ENCODE peak calls at places on chromosomes 13 and 19, in nine cellular contexts. One of them, this sample, is unnamed.

GRCh38 chr13:29946093-29946492 is 95.7 kb upstream of the UBL3 start:
- DNase-seq in cardiac fibroblast: no peak
- DNase-seq in vagina: no peak
- DNase-seq in tibial nerve: no peak
- DNase-seq in astrocyte of the spinal cord: no peak
- DNase-seq in stomach: no peak
- DNase-seq in fibroblast of villous mesenchyme: peak; percentile 13
- DNase-seq in coronary artery: no peak
- DNase-seq in mesendoderm: no peak
- DNase-seq in this sample: no peak

GRCh38 chr13:53242015-53242414 is 213.4 kb downstream of the OLFM4 start:
- DNase-seq in cardiac fibroblast: no peak
- DNase-seq in vagina: no peak
- DNase-seq in tibial nerve: no peak
- DNase-seq in astrocyte of the spinal cord: no peak
- DNase-seq in stomach: no peak
- DNase-seq in fibroblast of villous mesenchyme: no peak
- DNase-seq in coronary artery: no peak
- DNase-seq in mesendoderm: no peak
- DNase-seq in this sample: no peak

GRCh38 chr13:26534036-26534726 is 23.3 kb upstream of the WASF3 start:
- DNase-seq in cardiac fibroblast: no peak
- DNase-seq in vagina: no peak
- DNase-seq in tibial nerve: no peak
- DNase-seq in astrocyte of the spinal cord: no peak
- DNase-seq in stomach: no peak
- DNase-seq in fibroblast of villous mesenchyme: no peak
- DNase-seq in coronary artery: no peak
- DNase-seq in mesendoderm: no peak
- DNase-seq in this sample: no peak

GRCh38 chr13:33080962-33081655 is 64.9 kb downstream of the KL start:
- DNase-seq in cardiac fibroblast: peak; percentile 81
- DNase-seq in vagina: no peak
- DNase-seq in tibial nerve: no peak
- DNase-seq in astrocyte of the spinal cord: peak; percentile 49
- DNase-seq in stomach: no peak
- DNase-seq in fibroblast of villous mesenchyme: no peak
- DNase-seq in coronary artery: no peak
- DNase-seq in mesendoderm: no peak
- DNase-seq in this sample: no peak

GRCh38 chr13:48078251-48078656 is 16.6 kb downstream of the MED4 start:
- DNase-seq in cardiac fibroblast: no peak
- DNase-seq in vagina: no peak
- DNase-seq in tibial nerve: no peak
- DNase-seq in astrocyte of the spinal cord: no peak
- DNase-seq in stomach: no peak
- DNase-seq in fibroblast of villous mesenchyme: no peak
- DNase-seq in coronary artery: no peak
- DNase-seq in mesendoderm: peak; percentile 56
- DNase-seq in this sample: no peak

GRCh38 chr13:64847767-64848166 is 2382.4 kb downstream of the PCDH9 start:
- DNase-seq in cardiac fibroblast: no peak
- DNase-seq in vagina: no peak
- DNase-seq in tibial nerve: no peak
- DNase-seq in astrocyte of the spinal cord: no peak
- DNase-seq in stomach: no peak
- DNase-seq in fibroblast of villous mesenchyme: no peak
- DNase-seq in coronary artery: no peak
- DNase-seq in mesendoderm: peak; percentile 74
- DNase-seq in this sample: no peak

GRCh38 chr19:50365434-50366306 is at the start of gene NAPSA:
- DNase-seq in cardiac fibroblast: no peak
- DNase-seq in vagina: no peak
- DNase-seq in tibial nerve: no peak
- DNase-seq in astrocyte of the spinal cord: no peak
- DNase-seq in stomach: no peak
- DNase-seq in fibroblast of villous mesenchyme: no peak
- DNase-seq in coronary artery: no peak
- DNase-seq in mesendoderm: no peak
- DNase-seq in this sample: no peak

GRCh38 chr13:52029569-52029968 is 5.1 kb downstream of the UTP14C start:
- DNase-seq in cardiac fibroblast: no peak
- DNase-seq in vagina: no peak
- DNase-seq in tibial nerve: no peak
- DNase-seq in astrocyte of the spinal cord: no peak
- DNase-seq in stomach: no peak
- DNase-seq in fibroblast of villous mesenchyme: no peak
- DNase-seq in coronary artery: no peak
- DNase-seq in mesendoderm: no peak
- DNase-seq in this sample: no peak

GRCh38 chr13:43405457-43405856 is 381.3 kb downstream of the ENOX1 start:
- DNase-seq in cardiac fibroblast: peak; percentile 86
- DNase-seq in vagina: no peak
- DNase-seq in tibial nerve: no peak
- DNase-seq in astrocyte of the spinal cord: peak; percentile 78
- DNase-seq in stomach: no peak
- DNase-seq in fibroblast of villous mesenchyme: peak; percentile 65
- DNase-seq in coronary artery: no peak
- DNase-seq in mesendoderm: no peak
- DNase-seq in this sample: peak; percentile 63

GRCh38 chr19:9075064-9075964 is 11.5 kb upstream of the OR1M1 start:
- DNase-seq in cardiac fibroblast: peak; percentile 98
- DNase-seq in vagina: no peak
- DNase-seq in tibial nerve: peak; percentile 30
- DNase-seq in astrocyte of the spinal cord: peak; percentile 98
- DNase-seq in stomach: peak; percentile 58
- DNase-seq in fibroblast of villous mesenchyme: peak; percentile 79
- DNase-seq in coronary artery: no peak
- DNase-seq in mesendoderm: peak; percentile 95
- DNase-seq in this sample: peak; percentile 69

GRCh38 chr13:70408865-70409264 is 300.6 kb upstream of the KLHL1 start:
- DNase-seq in cardiac fibroblast: no peak
- DNase-seq in vagina: no peak
- DNase-seq in tibial nerve: no peak
- DNase-seq in astrocyte of the spinal cord: no peak
- DNase-seq in stomach: no peak
- DNase-seq in fibroblast of villous mesenchyme: no peak
- DNase-seq in coronary artery: no peak
- DNase-seq in mesendoderm: no peak
- DNase-seq in this sample: no peak

GRCh38 chr19:37955986-37956385 is 49.0 kb downstream of the SIPA1L3 start:
- DNase-seq in cardiac fibroblast: peak; percentile 28
- DNase-seq in vagina: no peak
- DNase-seq in tibial nerve: no peak
- DNase-seq in astrocyte of the spinal cord: no peak
- DNase-seq in stomach: peak; percentile 20
- DNase-seq in fibroblast of villous mesenchyme: no peak
- DNase-seq in coronary artery: no peak
- DNase-seq in mesendoderm: no peak
- DNase-seq in this sample: no peak

GRCh38 chr13:68304287-68304893 is 1074.3 kb upstream of the PCDH9 start:
- DNase-seq in cardiac fibroblast: peak; percentile 10
- DNase-seq in vagina: no peak
- DNase-seq in tibial nerve: no peak
- DNase-seq in astrocyte of the spinal cord: peak; percentile 50
- DNase-seq in stomach: no peak
- DNase-seq in fibroblast of villous mesenchyme: peak; percentile 2
- DNase-seq in coronary artery: no peak
- DNase-seq in mesendoderm: peak; percentile 38
- DNase-seq in this sample: no peak

GRCh38 chr19:48169585-48169973 is 565 bp downstream of the LIG1 start:
- DNase-seq in cardiac fibroblast: peak; percentile 77
- DNase-seq in vagina: no peak
- DNase-seq in tibial nerve: peak; percentile 38
- DNase-seq in astrocyte of the spinal cord: peak; percentile 60
- DNase-seq in stomach: peak; percentile 91
- DNase-seq in fibroblast of villous mesenchyme: peak; percentile 75
- DNase-seq in coronary artery: peak; percentile 79
- DNase-seq in mesendoderm: peak; percentile 91
- DNase-seq in this sample: peak; percentile 46

GRCh38 chr13:33186851-33187250 is 98.7 kb downstream of the STARD13 start:
- DNase-seq in cardiac fibroblast: peak; percentile 90
- DNase-seq in vagina: no peak
- DNase-seq in tibial nerve: no peak
- DNase-seq in astrocyte of the spinal cord: peak; percentile 76
- DNase-seq in stomach: no peak
- DNase-seq in fibroblast of villous mesenchyme: peak; percentile 90
- DNase-seq in coronary artery: no peak
- DNase-seq in mesendoderm: peak; percentile 91
- DNase-seq in this sample: no peak

GRCh38 chr13:30880756-30881155 is 25.3 kb upstream of the MEDAG start:
- DNase-seq in cardiac fibroblast: peak; percentile 94
- DNase-seq in vagina: peak; percentile 14
- DNase-seq in tibial nerve: no peak
- DNase-seq in astrocyte of the spinal cord: peak; percentile 93
- DNase-seq in stomach: no peak
- DNase-seq in fibroblast of villous mesenchyme: peak; percentile 96
- DNase-seq in coronary artery: peak; percentile 86
- DNase-seq in mesendoderm: no peak
- DNase-seq in this sample: peak; percentile 91

GRCh38 chr13:93182406-93182805 is 44.2 kb upstream of the GPC6 start:
- DNase-seq in cardiac fibroblast: no peak
- DNase-seq in vagina: no peak
- DNase-seq in tibial nerve: no peak
- DNase-seq in astrocyte of the spinal cord: no peak
- DNase-seq in stomach: no peak
- DNase-seq in fibroblast of villous mesenchyme: no peak
- DNase-seq in coronary artery: no peak
- DNase-seq in mesendoderm: no peak
- DNase-seq in this sample: no peak

GRCh38 chr19:36041831-36042230 is 9.2 kb upstream of the CLIP3 start:
- DNase-seq in cardiac fibroblast: peak; percentile 90
- DNase-seq in vagina: no peak
- DNase-seq in tibial nerve: no peak
- DNase-seq in astrocyte of the spinal cord: peak; percentile 43
- DNase-seq in stomach: no peak
- DNase-seq in fibroblast of villous mesenchyme: peak; percentile 90
- DNase-seq in coronary artery: no peak
- DNase-seq in mesendoderm: peak; percentile 61
- DNase-seq in this sample: peak; percentile 96

GRCh38 chr19:43694553-43694952 is 21.3 kb upstream of the IRGC start:
- DNase-seq in cardiac fibroblast: no peak
- DNase-seq in vagina: no peak
- DNase-seq in tibial nerve: no peak
- DNase-seq in astrocyte of the spinal cord: no peak
- DNase-seq in stomach: no peak
- DNase-seq in fibroblast of villous mesenchyme: no peak
- DNase-seq in coronary artery: no peak
- DNase-seq in mesendoderm: no peak
- DNase-seq in this sample: no peak

GRCh38 chr19:29454109-29454508 is 71.7 kb upstream of the VSTM2B start:
- DNase-seq in cardiac fibroblast: no peak
- DNase-seq in vagina: peak; percentile 40
- DNase-seq in tibial nerve: no peak
- DNase-seq in astrocyte of the spinal cord: no peak
- DNase-seq in stomach: no peak
- DNase-seq in fibroblast of villous mesenchyme: no peak
- DNase-seq in coronary artery: no peak
- DNase-seq in mesendoderm: no peak
- DNase-seq in this sample: no peak
- H3K4me3 ChIP-seq in cardiac fibroblast: no peak overlapping the region
- H3K4me3 ChIP-seq in vagina: no peak overlapping the region
- H3K4me3 ChIP-seq in tibial nerve: no peak overlapping the region
- H3K4me3 ChIP-seq in astrocyte of the spinal cord: no peak overlapping the region
- H3K4me3 ChIP-seq in stomach: no peak overlapping the region
- H3K4me3 ChIP-seq in fibroblast of villous mesenchyme: no peak overlapping the region
- H3K4me3 ChIP-seq in coronary artery: no peak overlapping the region
- H3K4me3 ChIP-seq in mesendoderm: no peak overlapping the region
- H3K4me3 ChIP-seq in this sample: no peak overlapping the region

DNA sequence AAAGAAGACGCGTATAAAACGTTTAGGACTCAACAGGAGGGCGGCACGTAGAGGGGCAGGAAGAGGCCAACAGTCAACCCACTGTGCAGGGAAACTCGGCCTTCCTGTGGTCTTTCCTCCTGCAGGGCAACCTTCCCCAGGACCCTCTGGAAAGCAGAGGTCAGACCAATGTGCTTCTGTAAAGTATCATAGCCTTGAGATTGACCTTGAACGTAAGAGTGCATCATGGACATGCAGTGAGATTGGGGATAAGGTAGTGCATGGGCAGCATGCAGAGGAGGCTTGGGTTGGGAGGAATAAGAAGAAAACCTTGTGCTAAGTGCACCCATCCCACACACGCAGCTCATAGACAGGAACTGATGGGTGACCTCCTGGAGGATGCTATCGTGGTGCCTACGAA is 34.0 kb upstream of the ZNF507 start:
- DNase-seq in cardiac fibroblast: no peak
- DNase-seq in vagina: peak; percentile 64
- DNase-seq in tibial nerve: no peak
- DNase-seq in astrocyte of the spinal cord: no peak
- DNase-seq in stomach: no peak
- DNase-seq in fibroblast of villous mesenchyme: no peak
- DNase-seq in coronary artery: no peak
- DNase-seq in mesendoderm: no peak
- DNase-seq in this sample: no peak
- H3K4me3 ChIP-seq in cardiac fibroblast: no peak overlapping the region
- H3K4me3 ChIP-seq in vagina: no peak overlapping the region
- H3K4me3 ChIP-seq in tibial nerve: no peak overlapping the region
- H3K4me3 ChIP-seq in astrocyte of the spinal cord: no peak overlapping the region
- H3K4me3 ChIP-seq in stomach: no peak overlapping the region
- H3K4me3 ChIP-seq in fibroblast of villous mesenchyme: no peak overlapping the region
- H3K4me3 ChIP-seq in coronary artery: no peak overlapping the region
- H3K4me3 ChIP-seq in mesendoderm: no peak overlapping the region
- H3K4me3 ChIP-seq in this sample: no peak overlapping the region

GRCh38 chr19:41500443-41500842 is 57.5 kb downstream of the ERICH4 start:
- DNase-seq in cardiac fibroblast: no peak
- DNase-seq in vagina: no peak
- DNase-seq in tibial nerve: no peak
- DNase-seq in astrocyte of the spinal cord: no peak
- DNase-seq in stomach: no peak
- DNase-seq in fibroblast of villous mesenchyme: no peak
- DNase-seq in coronary artery: no peak
- DNase-seq in mesendoderm: no peak
- DNase-seq in this sample: no peak
- H3K4me3 ChIP-seq in cardiac fibroblast: no peak overlapping the region
- H3K4me3 ChIP-seq in vagina: peak overlapping the region; percentile 31
- H3K4me3 ChIP-seq in tibial nerve: peak overlapping the region; percentile 21
- H3K4me3 ChIP-seq in astrocyte of the spinal cord: no peak overlapping the region
- H3K4me3 ChIP-seq in stomach: peak overlapping the region; percentile 30
- H3K4me3 ChIP-seq in fibroblast of villous mesenchyme: no peak overlapping the region
- H3K4me3 ChIP-seq in coronary artery: peak overlapping the region; percentile 52
- H3K4me3 ChIP-seq in mesendoderm: no peak overlapping the region
- H3K4me3 ChIP-seq in this sample: no peak overlapping the region

DNA sequence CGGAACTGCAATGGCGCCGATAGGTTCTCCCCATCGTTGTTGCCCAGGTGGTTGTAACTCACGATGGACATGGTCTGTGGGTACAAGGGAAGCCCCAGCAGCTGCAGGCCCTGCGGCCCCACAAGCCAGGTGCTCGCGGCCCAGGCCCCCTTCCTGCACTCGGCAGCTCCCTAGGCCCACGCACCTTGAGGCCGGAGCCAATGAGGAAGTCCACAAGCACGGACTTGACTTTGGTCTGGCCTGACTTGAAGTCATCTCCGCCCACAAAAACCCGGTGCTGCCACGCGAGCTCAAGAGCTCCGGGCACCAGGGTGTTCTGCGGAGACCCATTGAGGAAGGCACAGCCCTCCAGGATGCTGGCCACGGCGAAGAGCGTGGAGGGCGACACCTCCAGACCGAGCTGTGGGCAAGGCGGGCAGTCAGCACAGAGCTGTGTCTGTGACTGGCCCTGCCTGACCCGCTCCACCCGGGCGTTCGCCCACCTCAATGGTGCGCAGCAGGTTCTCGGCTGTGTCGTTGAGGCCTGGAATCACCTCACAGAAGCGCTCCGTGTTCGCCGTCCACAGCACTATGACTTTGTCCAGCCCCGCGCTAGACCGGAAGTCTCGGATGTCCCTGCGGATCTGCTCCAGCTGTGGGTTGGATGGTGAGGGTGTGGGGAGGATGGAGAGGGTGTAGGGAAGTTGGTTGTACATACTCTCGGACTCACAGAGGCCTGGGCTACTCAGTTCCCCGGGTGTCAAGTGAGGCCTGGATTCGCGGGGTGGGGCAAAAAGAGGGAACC is 1.9 kb downstream of the ISYNA1 start:
- DNase-seq in cardiac fibroblast: no peak
- DNase-seq in vagina: no peak
- DNase-seq in tibial nerve: no peak
- DNase-seq in astrocyte of the spinal cord: no peak
- DNase-seq in stomach: no peak
- DNase-seq in fibroblast of villous mesenchyme: no peak
- DNase-seq in coronary artery: no peak
- DNase-seq in mesendoderm: no peak
- DNase-seq in this sample: no peak
- H3K4me3 ChIP-seq in cardiac fibroblast: no peak overlapping the region
- H3K4me3 ChIP-seq in vagina: peak overlapping the region; percentile 66
- H3K4me3 ChIP-seq in tibial nerve: no peak overlapping the region
- H3K4me3 ChIP-seq in astrocyte of the spinal cord: no peak overlapping the region
- H3K4me3 ChIP-seq in stomach: no peak overlapping the region
- H3K4me3 ChIP-seq in fibroblast of villous mesenchyme: peak overlapping the region; percentile 81
- H3K4me3 ChIP-seq in coronary artery: peak overlapping the region; percentile 86
- H3K4me3 ChIP-seq in mesendoderm: no peak overlapping the region
- H3K4me3 ChIP-seq in this sample: no peak overlapping the region